ENCODE peak calls at places on chromosomes 6 and 20, in five cellular contexts. C is kidney, L is NCI-H1105 treated with DMSO at 0.1 percent for 48 hours, U is cardiac muscle cell, H is frontal cortex. X is an unnamed sample.

GRCh38 chr20:53513489-53514298 is 79.9 kb downstream of the ZNF217 start:
- DNase-seq in C (no peak), L (no peak), U (no peak), H (no peak), X (no peak)

GRCh38 chr6:140203611-140204553 is 829.4 kb upstream of the CITED2 start:
- DNase-seq in C (no peak), L (peak), U (peak), H (no peak), X (no peak)

GRCh38 chr6:107845777-107846176 is 21.7 kb upstream of the SCML4 start:
- DNase-seq in C (no peak), L (no peak), U (no peak), H (no peak), X (no peak)

GRCh38 chr20:33463332-33464101 is 20.0 kb upstream of the SNTA1 start:
- DNase-seq in C (no peak), L (no peak), U (no peak), H (no peak), X (no peak)

GRCh38 chr6:2188397-2188796 is 57.0 kb downstream of the GMDS start:
- DNase-seq in C (no peak), L (no peak), U (no peak), H (no peak), X (no peak)

GRCh38 chr6:111866857-111867256 is 6.4 kb downstream of the FYN start:
- DNase-seq in C (no peak), L (no peak), U (no peak), H (no peak), X (no peak)

GRCh38 chr6:25050356-25050755 is 114.6 kb upstream of the RIPOR2 start:
- DNase-seq in C (no peak), L (no peak), U (no peak), H (peak), X (no peak)

GRCh38 chr6:16267428-16268263 is 29.3 kb downstream of the GMPR start:
- DNase-seq in C (no peak), L (no peak), U (no peak), H (no peak), X (no peak)

GRCh38 chr6:141463237-141463977 is 669.3 kb upstream of the GJE1 start:
- DNase-seq in C (no peak), L (no peak), U (no peak), H (no peak), X (no peak)